ENCODE peak calls at places on chromosomes 7 and 10, in ten cellular contexts. E is transverse colon; A is MM.1S; J is tibial nerve; L is A549; F is effector memory CD4-positive, alpha-beta T cell; X is CD8-positive, alpha-beta T cell; R is breast epithelium; P is GM23338; C is iPS DF 6.9. B is an unnamed sample.

GRCh38 chr7:7653568-7654187 is 13.1 kb downstream of the UMAD1 start:
- DNase-seq in E (no peak), R (no peak), C (peak), P (peak), X (no peak), J (no peak), F (no peak), A (peak), L (peak), B (no peak)

GRCh38 chr7:150411606-150412005 is 32.5 kb downstream of the ZNF775 start:
- DNase-seq in A (no peak), E (no peak), P (no peak), J (no peak), F (no peak), C (no peak), X (no peak), R (no peak), L (no peak), B (no peak)

GRCh38 chr10:70337201-70337651 is 45.2 kb downstream of the LRRC20 start:
- DNase-seq in E (peak), C (no peak), L (no peak), X (no peak), F (no peak), J (no peak), P (peak), A (no peak), R (no peak), B (no peak)

GRCh38 chr10:119250641-119251314 is 43.4 kb downstream of the GRK5 start:
- DNase-seq in P (no peak), A (no peak), X (no peak), L (no peak), C (no peak), E (no peak), R (no peak), F (no peak), J (no peak), B (no peak)

GRCh38 chr10:46253076-46254006 is 33.5 kb upstream of the ANTXRL start:
- DNase-seq in F (no peak), R (peak), P (no peak), C (no peak), A (no peak), E (no peak), J (no peak), L (no peak), X (no peak), B (no peak)

GRCh38 chr7:30796105-30796869 is 25.1 kb downstream of the MINDY4 start:
- DNase-seq in X (no peak), E (no peak), C (no peak), F (no peak), L (no peak), J (no peak), P (no peak), R (no peak), A (peak), B (no peak)

GRCh38 chr7:45239486-45239885 is 81.9 kb downstream of the RAMP3 start:
- DNase-seq in R (no peak), E (no peak), L (peak), X (no peak), F (no peak), P (no peak), A (no peak), C (no peak), J (no peak), B (no peak)

GRCh38 chr10:127266431-127266830 is 70.0 kb upstream of the INSYN2A start:
- DNase-seq in A (no peak), E (no peak), C (no peak), F (no peak), L (no peak), X (no peak), P (no peak), J (no peak), R (no peak), B (no peak)

GRCh38 chr7:55508301-55509011 is 63.8 kb downstream of the VOPP1 start:
- DNase-seq in E (no peak), R (no peak), C (no peak), A (peak), F (no peak), L (no peak), P (no peak), J (no peak), X (no peak), B (no peak)

GRCh38 chr10:58104419-58104818 is 163.3 kb downstream of the IPMK start:
- DNase-seq in X (no peak), C (no peak), A (no peak), J (no peak), P (no peak), E (no peak), F (no peak), L (no peak), R (no peak), B (no peak)

GRCh38 chr7:66321283-66321682 is 116.1 kb downstream of the TPST1 start:
- DNase-seq in X (no peak), J (no peak), A (no peak), P (no peak), L (no peak), E (no peak), F (no peak), R (no peak), C (no peak), B (no peak)

GRCh38 chr7:50068850-50069551 is 24.0 kb downstream of the ZPBP start:
- DNase-seq in X (no peak), E (peak), A (peak), C (peak), F (no peak), J (no peak), R (no peak), L (no peak), P (peak), B (no peak)

GRCh38 chr10:16986406-16987128 is 143.0 kb downstream of the CUBN start:
- DNase-seq in C (no peak), R (no peak), A (no peak), P (no peak), X (no peak), E (no peak), L (no peak), J (no peak), F (no peak), B (no peak)

GRCh38 chr10:117541405-117541908 is 1.1 kb upstream of the EMX2 start:
- DNase-seq in X (no peak), E (no peak), F (no peak), J (no peak), C (no peak), R (no peak), P (peak), L (no peak), A (no peak), B (no peak)

GRCh38 chr7:91287685-91288084 is 23.5 kb downstream of the FZD1 start:
- DNase-seq in A (no peak), C (no peak), X (no peak), F (no peak), L (no peak), J (peak), E (no peak), R (no peak), P (no peak), B (no peak)

GRCh38 chr7:92546856-92547497 is 18.4 kb downstream of the RBM48 start:
- DNase-seq in X (no peak), L (no peak), F (no peak), J (no peak), R (no peak), A (no peak), E (no peak), C (no peak), P (no peak), B (no peak)

GRCh38 chr10:78868861-78869260 is 199.9 kb upstream of the ZMIZ1 start:
- DNase-seq in L (no peak), R (no peak), P (no peak), X (no peak), F (no peak), J (no peak), C (no peak), E (no peak), A (no peak), B (no peak)

GRCh38 chr7:46003896-46004875 is 83.1 kb upstream of the IGFBP3 start:
- DNase-seq in P (no peak), R (no peak), F (no peak), A (peak), E (no peak), L (no peak), X (no peak), C (no peak), J (no peak), B (no peak)

GRCh38 chr10:25745976-25746375 is 188.1 kb upstream of the MYO3A start:
- DNase-seq in R (no peak), F (no peak), P (no peak), L (no peak), C (no peak), E (no peak), J (no peak), X (no peak), A (no peak), B (no peak)

GRCh38 chr10:86538547-86538946 is 17.0 kb upstream of the WAPL start:
- DNase-seq in X (no peak), E (peak), F (no peak), P (no peak), A (no peak), C (no peak), R (no peak), L (no peak), J (no peak), B (no peak)

GRCh38 chr10:17673517-17674051 is 29.6 kb downstream of the STAM start:
- DNase-seq in F (no peak), L (peak), P (peak), C (no peak), A (no peak), R (no peak), J (no peak), E (no peak), X (no peak), B (no peak)

DNA sequence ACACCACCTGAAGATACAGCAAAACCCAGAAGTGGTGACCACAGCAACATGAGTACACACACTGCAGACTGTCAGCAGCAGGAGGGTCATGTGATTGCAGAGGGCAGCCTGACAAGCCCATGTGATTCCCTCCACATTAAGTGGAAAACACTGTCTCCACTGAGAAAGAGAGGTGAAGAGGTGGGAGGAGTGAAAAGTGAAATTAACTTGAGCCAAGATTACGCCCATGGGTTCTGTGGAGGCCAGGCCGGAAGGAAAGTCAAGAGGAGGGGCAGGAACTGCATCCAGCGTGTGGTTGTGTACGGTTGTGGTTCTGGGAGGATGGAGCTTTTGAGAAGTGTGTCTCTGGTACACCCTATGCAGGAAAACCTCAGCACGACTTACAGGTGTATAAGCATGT is 138.5 kb downstream of the PLXNA4 start:
- DNase-seq in F (no peak), R (no peak), J (no peak), A (no peak), P (no peak), C (no peak), X (no peak), E (no peak), L (no peak), B (no peak)
- H3K4me3 ChIP-seq in F (no peak), R (no peak), J (no peak), A (no peak), P (no peak), C (no peak), X (peak), E (no peak), L (no peak), B (no peak)

DNA sequence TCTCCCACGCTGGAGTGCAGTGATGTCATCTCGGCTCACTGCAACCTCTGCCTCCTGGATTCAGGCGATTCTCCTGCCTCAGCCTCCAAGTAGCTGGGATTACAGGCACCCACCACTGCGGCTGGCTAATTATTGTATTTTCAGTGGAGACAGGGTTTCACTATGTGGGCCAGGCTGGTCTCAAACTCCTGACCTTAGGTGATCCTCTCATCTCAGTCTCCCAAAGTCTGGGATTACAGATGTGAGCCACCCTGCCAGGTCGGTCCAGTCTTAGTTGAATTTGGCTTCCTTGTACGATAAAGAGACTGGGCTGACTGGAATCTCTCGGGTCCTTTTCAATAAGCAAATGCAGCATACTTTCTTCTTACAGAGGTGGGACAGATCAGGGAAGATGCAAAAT is 91.6 kb upstream of the KLF6 start:
- DNase-seq in A (no peak), R (no peak), C (no peak), J (no peak), L (no peak), P (peak), X (no peak), E (no peak), F (no peak), B (no peak)
- H3K27ac ChIP-seq in A (peak), R (peak), C (no peak), J (no peak), L (peak), P (peak), X (peak), E (peak), F (peak), B (no peak)

DNA sequence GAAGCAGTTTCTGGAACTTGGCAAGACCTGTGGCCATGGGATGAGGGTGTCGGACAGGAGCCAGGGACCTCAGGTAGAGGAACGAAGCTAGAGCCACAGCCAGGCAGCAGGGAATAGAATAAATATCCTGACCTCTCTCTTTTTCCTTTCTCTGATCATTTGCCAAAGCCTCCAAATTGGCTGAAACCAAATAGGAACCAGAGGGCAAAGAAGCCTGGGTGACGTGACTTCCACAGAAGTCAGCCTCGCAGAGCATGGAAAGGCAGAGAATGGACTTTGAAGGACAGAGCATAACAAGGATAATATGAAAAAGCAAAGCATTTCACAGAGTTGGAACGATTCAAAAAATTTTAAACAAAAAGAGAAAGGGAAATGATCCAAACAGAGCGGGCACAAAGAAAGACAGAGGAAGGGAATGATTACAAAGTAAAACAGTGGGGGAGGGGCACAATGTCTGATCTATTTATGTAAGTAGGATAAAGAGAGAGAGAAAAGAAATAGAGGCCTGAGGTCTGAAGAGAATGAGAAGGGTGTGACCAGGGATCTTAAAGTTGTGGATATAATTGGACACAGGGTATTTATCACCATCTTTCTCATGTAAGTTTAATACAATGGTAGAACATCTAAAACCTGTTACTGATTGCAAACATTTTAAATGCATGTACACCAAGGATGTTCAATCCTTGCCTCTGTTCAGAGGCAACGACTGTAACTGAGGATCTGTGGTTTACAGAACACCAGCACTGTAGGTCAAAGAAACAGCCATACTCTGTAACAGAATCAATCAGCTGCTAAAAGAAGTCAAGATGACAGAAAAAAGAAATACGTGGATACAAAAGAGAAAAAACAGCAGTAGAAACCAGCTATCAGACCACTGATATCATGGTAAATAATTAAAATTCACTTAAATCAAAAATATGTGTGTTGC is 4.5 kb upstream of the ZEB1 start:
- DNase-seq in C (no peak), F (no peak), R (no peak), J (no peak), A (no peak), P (peak), X (no peak), L (no peak), E (no peak), B (no peak)
- H3K4me3 ChIP-seq in C (no peak), F (no peak), R (no peak), J (no peak), A (no peak), P (no peak), X (no peak), L (no peak), E (no peak), B (no peak)

GRCh38 chr7:151921451-151921850 is 34.8 kb upstream of the GALNTL5 start:
- DNase-seq in C (no peak), F (no peak), J (no peak), X (no peak), L (no peak), P (no peak), A (no peak), R (no peak), E (no peak), B (no peak)

GRCh38 chr7:151919595-151919994 is 36.7 kb upstream of the GALNTL5 start:
- DNase-seq in E (no peak), J (no peak), L (no peak), F (no peak), C (no peak), P (no peak), R (no peak), X (no peak), A (no peak), B (no peak)

GRCh38 chr7:151920533-151920932 is 35.7 kb upstream of the GALNTL5 start:
- DNase-seq in R (no peak), C (no peak), E (no peak), F (no peak), X (no peak), L (no peak), P (no peak), J (no peak), A (no peak), B (no peak)

GRCh38 chr7:151918444-151918843 is 37.8 kb upstream of the GALNTL5 start:
- DNase-seq in A (no peak), C (no peak), J (no peak), X (no peak), R (no peak), E (no peak), F (no peak), P (no peak), L (no peak), B (no peak)

DNA sequence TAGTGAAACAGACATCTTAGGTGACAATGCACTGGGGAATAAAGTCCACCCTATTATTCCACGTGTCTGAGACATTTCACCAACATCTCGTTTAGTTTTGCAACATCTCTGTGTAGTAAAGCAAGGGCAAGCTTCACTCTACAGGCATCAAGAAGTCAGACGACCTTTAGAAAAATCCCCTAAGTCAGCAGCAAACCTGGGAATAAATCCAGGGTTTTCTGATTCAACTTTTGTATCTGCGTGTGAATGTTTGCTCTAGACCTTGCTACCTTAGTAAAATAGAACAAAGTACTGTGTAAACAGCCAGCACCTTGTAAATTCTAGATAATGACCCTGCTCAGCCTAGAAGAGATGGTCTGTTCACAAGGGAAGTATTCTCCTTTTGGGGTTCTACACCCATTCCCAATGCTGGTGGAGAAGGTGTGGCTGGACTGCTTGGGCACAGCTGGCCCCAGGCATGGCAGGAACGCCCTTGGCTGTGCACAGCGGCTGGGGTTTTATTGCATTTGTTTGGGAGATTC is 38.4 kb upstream of the GALNTL5 start:
- DNase-seq in J (peak), A (no peak), C (no peak), E (peak), R (no peak), F (no peak), X (no peak), L (no peak), P (no peak), B (peak)
- H3K27ac ChIP-seq in J (no peak), A (no peak), C (no peak), E (peak), R (no peak), F (no peak), X (no peak), L (peak), P (no peak), B (peak)

GRCh38 chr7:130071701-130072622 is 1.6 kb downstream of the KLHDC10 start:
- DNase-seq in P (peak), F (peak), J (peak), X (peak), E (peak), R (no peak), L (peak), A (peak), C (peak), B (peak)
- H3K4me3 ChIP-seq in P (peak), F (peak), J (peak), X (peak), E (peak), R (peak), L (peak), A (peak), C (no peak), B (peak)

GRCh38 chr10:112261281-112261822 is 21.8 kb upstream of the TECTB start:
- DNase-seq in X (no peak), R (no peak), F (no peak), A (no peak), L (no peak), C (no peak), E (no peak), J (peak), P (no peak), B (no peak)

GRCh38 chr10:112260831-112261230 is 22.4 kb upstream of the TECTB start:
- DNase-seq in C (no peak), J (no peak), X (no peak), E (no peak), A (no peak), P (no peak), R (no peak), F (no peak), L (no peak), B (no peak)

GRCh38 chr10:112262556-112262955 is 20.6 kb upstream of the TECTB start:
- DNase-seq in X (no peak), A (no peak), R (no peak), P (no peak), E (no peak), C (no peak), F (no peak), J (no peak), L (no peak), B (no peak)

GRCh38 chr10:112269266-112269665 is 13.9 kb upstream of the TECTB start:
- DNase-seq in J (no peak), E (no peak), F (no peak), P (no peak), R (no peak), A (no peak), L (no peak), C (no peak), X (no peak), B (no peak)

GRCh38 chr10:112265745-112266144 is 17.5 kb upstream of the TECTB start:
- DNase-seq in R (no peak), P (no peak), E (no peak), C (no peak), X (no peak), A (no peak), J (peak), F (no peak), L (no peak), B (no peak)
- H3K27ac ChIP-seq in R (no peak), P (no peak), E (no peak), C (no peak), X (no peak), A (no peak), J (no peak), F (no peak), L (no peak), B (no peak)

GRCh38 chr7:1907751-1908365 is 237.8 kb downstream of the ELFN1 start:
- DNase-seq in P (no peak), F (no peak), E (no peak), X (no peak), R (no peak), A (no peak), J (no peak), L (no peak), C (no peak), B (no peak)
- H3K4me3 ChIP-seq in P (no peak), F (no peak), E (no peak), X (no peak), R (no peak), A (no peak), J (no peak), L (no peak), C (no peak), B (no peak)

GRCh38 chr10:91596821-91597396 is 36.0 kb downstream of the PPP1R3C start:
- DNase-seq in J (no peak), A (no peak), C (no peak), R (no peak), P (no peak), F (no peak), X (no peak), L (no peak), E (no peak), B (no peak)
- H3K27ac ChIP-seq in J (peak), A (no peak), C (no peak), R (peak), P (no peak), F (no peak), X (no peak), L (peak), E (peak), B (no peak)

B was measured in HL-60.